ENCODE peak calls at places on chromosomes 12 and 14, in ten cellular contexts. One of them, this sample, is unnamed.

GRCh38 chr14:89320381-89321000 is 96.5 kb downstream of the FOXN3 start:
- DNase-seq in HS-5: no peak
- DNase-seq in H7: no peak
- DNase-seq in GM12892: no peak
- DNase-seq in GM10248: no peak
- DNase-seq in ovary: no peak
- DNase-seq in heart left ventricle: no peak
- DNase-seq in uterus: no peak
- DNase-seq in K562: no peak
- DNase-seq in COR-L47: no peak
- DNase-seq in this sample: no peak

GRCh38 chr12:49863946-49864816 is 21.3 kb upstream of the BCDIN3D start:
- DNase-seq in HS-5: no peak
- DNase-seq in H7: no peak
- DNase-seq in GM12892: no peak
- DNase-seq in GM10248: no peak
- DNase-seq in ovary: no peak
- DNase-seq in heart left ventricle: no peak
- DNase-seq in uterus: no peak
- DNase-seq in K562: no peak
- DNase-seq in COR-L47: no peak
- DNase-seq in this sample: no peak

GRCh38 chr14:64337901-64338615 is 43.9 kb upstream of the ESR2 start:
- DNase-seq in HS-5: peak
- DNase-seq in H7: peak
- DNase-seq in GM12892: peak
- DNase-seq in GM10248: peak
- DNase-seq in ovary: peak
- DNase-seq in heart left ventricle: peak
- DNase-seq in uterus: no peak
- DNase-seq in K562: peak
- DNase-seq in COR-L47: peak
- DNase-seq in this sample: peak

GRCh38 chr14:70448633-70449032 is 3.3 kb upstream of the ADAM21 start:
- DNase-seq in HS-5: no peak
- DNase-seq in H7: no peak
- DNase-seq in GM12892: no peak
- DNase-seq in GM10248: no peak
- DNase-seq in ovary: no peak
- DNase-seq in heart left ventricle: no peak
- DNase-seq in uterus: no peak
- DNase-seq in K562: no peak
- DNase-seq in COR-L47: peak
- DNase-seq in this sample: no peak

GRCh38 chr14:38098074-38098846 is 109.4 kb upstream of the SSTR1 start:
- DNase-seq in HS-5: peak
- DNase-seq in H7: no peak
- DNase-seq in GM12892: no peak
- DNase-seq in GM10248: no peak
- DNase-seq in ovary: no peak
- DNase-seq in heart left ventricle: no peak
- DNase-seq in uterus: no peak
- DNase-seq in K562: no peak
- DNase-seq in COR-L47: no peak
- DNase-seq in this sample: no peak

GRCh38 chr12:64450711-64451486 is 1.0 kb upstream of the TBK1 start:
- DNase-seq in HS-5: no peak
- DNase-seq in H7: peak
- DNase-seq in GM12892: no peak
- DNase-seq in GM10248: peak
- DNase-seq in ovary: no peak
- DNase-seq in heart left ventricle: no peak
- DNase-seq in uterus: no peak
- DNase-seq in K562: no peak
- DNase-seq in COR-L47: no peak
- DNase-seq in this sample: no peak

GRCh38 chr14:100862793-100863192 is 36.9 kb downstream of the MEG3 start:
- DNase-seq in HS-5: no peak
- DNase-seq in H7: no peak
- DNase-seq in GM12892: no peak
- DNase-seq in GM10248: no peak
- DNase-seq in ovary: no peak
- DNase-seq in heart left ventricle: no peak
- DNase-seq in uterus: no peak
- DNase-seq in K562: no peak
- DNase-seq in COR-L47: no peak
- DNase-seq in this sample: no peak

GRCh38 chr12:109808876-109809646 is 24.1 kb downstream of the TRPV4 start:
- DNase-seq in HS-5: no peak
- DNase-seq in H7: no peak
- DNase-seq in GM12892: no peak
- DNase-seq in GM10248: no peak
- DNase-seq in ovary: no peak
- DNase-seq in heart left ventricle: no peak
- DNase-seq in uterus: no peak
- DNase-seq in K562: no peak
- DNase-seq in COR-L47: no peak
- DNase-seq in this sample: no peak

GRCh38 chr12:98440165-98440581 is 75.2 kb upstream of the TMPO start:
- DNase-seq in HS-5: peak
- DNase-seq in H7: no peak
- DNase-seq in GM12892: no peak
- DNase-seq in GM10248: no peak
- DNase-seq in ovary: peak
- DNase-seq in heart left ventricle: peak
- DNase-seq in uterus: peak
- DNase-seq in K562: peak
- DNase-seq in COR-L47: no peak
- DNase-seq in this sample: no peak

GRCh38 chr14:94995551-94995950 is 161.8 kb downstream of the DICER1 start:
- DNase-seq in HS-5: no peak
- DNase-seq in H7: no peak
- DNase-seq in GM12892: no peak
- DNase-seq in GM10248: no peak
- DNase-seq in ovary: no peak
- DNase-seq in heart left ventricle: no peak
- DNase-seq in uterus: no peak
- DNase-seq in K562: no peak
- DNase-seq in COR-L47: no peak
- DNase-seq in this sample: no peak

GRCh38 chr14:99241314-99242035 is 30.5 kb downstream of the BCL11B start:
- DNase-seq in HS-5: no peak
- DNase-seq in H7: no peak
- DNase-seq in GM12892: no peak
- DNase-seq in GM10248: no peak
- DNase-seq in ovary: no peak
- DNase-seq in heart left ventricle: no peak
- DNase-seq in uterus: no peak
- DNase-seq in K562: no peak
- DNase-seq in COR-L47: no peak
- DNase-seq in this sample: no peak

GRCh38 chr12:31224768-31225448 is 101.0 kb downstream of the SINHCAF start:
- DNase-seq in HS-5: no peak
- DNase-seq in H7: peak
- DNase-seq in GM12892: no peak
- DNase-seq in GM10248: peak
- DNase-seq in ovary: no peak
- DNase-seq in heart left ventricle: no peak
- DNase-seq in uterus: no peak
- DNase-seq in K562: no peak
- DNase-seq in COR-L47: no peak
- DNase-seq in this sample: no peak

GRCh38 chr14:98999345-98999744 is 272.7 kb downstream of the BCL11B start:
- DNase-seq in HS-5: no peak
- DNase-seq in H7: no peak
- DNase-seq in GM12892: no peak
- DNase-seq in GM10248: no peak
- DNase-seq in ovary: no peak
- DNase-seq in heart left ventricle: no peak
- DNase-seq in uterus: no peak
- DNase-seq in K562: no peak
- DNase-seq in COR-L47: no peak
- DNase-seq in this sample: no peak

GRCh38 chr14:23468704-23469126 is 788 bp upstream of the NGDN start:
- DNase-seq in HS-5: no peak
- DNase-seq in H7: no peak
- DNase-seq in GM12892: no peak
- DNase-seq in GM10248: no peak
- DNase-seq in ovary: no peak
- DNase-seq in heart left ventricle: no peak
- DNase-seq in uterus: no peak
- DNase-seq in K562: no peak
- DNase-seq in COR-L47: no peak
- DNase-seq in this sample: no peak

GRCh38 chr14:22282429-22282828 is 306.6 kb downstream of the DAD1 start:
- DNase-seq in HS-5: no peak
- DNase-seq in H7: no peak
- DNase-seq in GM12892: no peak
- DNase-seq in GM10248: peak
- DNase-seq in ovary: no peak
- DNase-seq in heart left ventricle: no peak
- DNase-seq in uterus: no peak
- DNase-seq in K562: no peak
- DNase-seq in COR-L47: no peak
- DNase-seq in this sample: no peak

GRCh38 chr12:52401926-52402325 is 4.2 kb downstream of the KRT82 start:
- DNase-seq in HS-5: no peak
- DNase-seq in H7: no peak
- DNase-seq in GM12892: no peak
- DNase-seq in GM10248: no peak
- DNase-seq in ovary: no peak
- DNase-seq in heart left ventricle: no peak
- DNase-seq in uterus: no peak
- DNase-seq in K562: no peak
- DNase-seq in COR-L47: no peak
- DNase-seq in this sample: no peak

This sample was measured in WTC11.